ENCODE peak calls at places on chromosomes 1 and 21, in eight cellular contexts. S is fibroblast of pulmonary artery, Z is psoas muscle, K is kidney epithelial cell, I is fibroblast of villous mesenchyme, T is aorta, C is H7, H is foreskin fibroblast. N is an unnamed sample.

GRCh38 chr21:33938381-33938780 is 22.8 kb upstream of the ATP5PO start:
- DNase-seq in S (no peak), Z (no peak), K (no peak), I (peak), T (no peak), C (no peak), H (no peak), N (no peak)

GRCh38 chr1:228083871-228084278 is 1.4 kb downstream of the ARF1 start:
- DNase-seq in S (peak), Z (peak), K (no peak), I (peak), T (peak), C (no peak), H (no peak), N (no peak)

GRCh38 chr1:27719286-27720251 is 6.2 kb upstream of the FAM76A start:
- DNase-seq in S (peak), Z (no peak), K (no peak), I (peak), T (no peak), C (no peak), H (peak), N (peak)

GRCh38 chr1:37930246-37931142 is 16.4 kb downstream of the INPP5B start:
- DNase-seq in S (peak), Z (no peak), K (no peak), I (peak), T (no peak), C (peak), H (no peak), N (peak)

GRCh38 chr1:161439280-161440232 is 65.7 kb upstream of the FCGR2A start:
- DNase-seq in S (no peak), Z (no peak), K (no peak), I (no peak), T (peak), C (peak), H (peak), N (peak)

GRCh38 chr1:212956231-212956630 is 5.9 kb downstream of the VASH2 start:
- DNase-seq in S (no peak), Z (no peak), K (no peak), I (no peak), T (no peak), C (no peak), H (no peak), N (no peak)

GRCh38 chr1:84086189-84086588 is 57.9 kb upstream of the PRKACB start:
- DNase-seq in S (no peak), Z (no peak), K (no peak), I (no peak), T (no peak), C (no peak), H (no peak), N (no peak)

GRCh38 chr1:228206582-228207351 is 1.1 kb upstream of the OBSCN start:
- DNase-seq in S (no peak), Z (peak), K (no peak), I (no peak), T (no peak), C (peak), H (no peak), N (no peak)

GRCh38 chr1:84691139-84691783 is 1.0 kb upstream of the SSX2IP start:
- DNase-seq in S (no peak), Z (no peak), K (no peak), I (no peak), T (no peak), C (no peak), H (no peak), N (no peak)

GRCh38 chr1:67285780-67286488 is 21.7 kb upstream of the IL12RB2 start:
- DNase-seq in S (no peak), Z (no peak), K (peak), I (no peak), T (no peak), C (no peak), H (no peak), N (peak)

DNA sequence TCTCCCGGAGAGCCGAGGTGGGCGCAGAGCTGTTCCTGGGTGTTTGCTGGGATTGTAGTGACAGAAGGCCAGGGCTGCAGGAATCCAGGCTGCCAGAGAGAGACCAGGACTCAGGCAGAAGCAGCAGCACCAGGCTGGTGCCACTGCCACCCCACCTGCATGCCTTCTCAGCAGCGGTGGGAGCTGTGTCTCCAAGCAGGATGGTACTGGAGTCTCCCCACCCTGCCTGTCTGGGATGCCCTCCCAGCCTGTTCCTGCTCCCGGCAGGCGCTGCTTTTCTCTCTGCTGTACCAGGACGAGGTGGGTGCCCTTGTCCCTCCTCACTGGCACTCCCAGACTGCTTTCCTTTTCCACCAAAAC is 4.5 kb upstream of the HES4 start:
- DNase-seq in S (no peak), Z (no peak), K (no peak), I (no peak), T (no peak), C (no peak), H (no peak), N (no peak)
- H3K4me3 ChIP-seq in S (no peak), Z (peak), K (no peak), I (no peak), T (no peak), C (no peak), H (no peak), N (no peak)

GRCh38 chr1:89604414-89604735 is 28.5 kb upstream of the LRRC8C start:
- DNase-seq in S (no peak), Z (no peak), K (no peak), I (no peak), T (no peak), C (no peak), H (no peak), N (peak)

GRCh38 chr1:89607888-89608626 is 24.9 kb upstream of the LRRC8C start:
- DNase-seq in S (peak), Z (no peak), K (no peak), I (peak), T (no peak), C (no peak), H (no peak), N (peak)

GRCh38 chr1:89607156-89607555 is 25.8 kb upstream of the LRRC8C start:
- DNase-seq in S (no peak), Z (no peak), K (no peak), I (no peak), T (no peak), C (no peak), H (no peak), N (no peak)

GRCh38 chr1:89605692-89606091 is 27.2 kb upstream of the LRRC8C start:
- DNase-seq in S (peak), Z (no peak), K (peak), I (peak), T (no peak), C (no peak), H (peak), N (peak)

DNA sequence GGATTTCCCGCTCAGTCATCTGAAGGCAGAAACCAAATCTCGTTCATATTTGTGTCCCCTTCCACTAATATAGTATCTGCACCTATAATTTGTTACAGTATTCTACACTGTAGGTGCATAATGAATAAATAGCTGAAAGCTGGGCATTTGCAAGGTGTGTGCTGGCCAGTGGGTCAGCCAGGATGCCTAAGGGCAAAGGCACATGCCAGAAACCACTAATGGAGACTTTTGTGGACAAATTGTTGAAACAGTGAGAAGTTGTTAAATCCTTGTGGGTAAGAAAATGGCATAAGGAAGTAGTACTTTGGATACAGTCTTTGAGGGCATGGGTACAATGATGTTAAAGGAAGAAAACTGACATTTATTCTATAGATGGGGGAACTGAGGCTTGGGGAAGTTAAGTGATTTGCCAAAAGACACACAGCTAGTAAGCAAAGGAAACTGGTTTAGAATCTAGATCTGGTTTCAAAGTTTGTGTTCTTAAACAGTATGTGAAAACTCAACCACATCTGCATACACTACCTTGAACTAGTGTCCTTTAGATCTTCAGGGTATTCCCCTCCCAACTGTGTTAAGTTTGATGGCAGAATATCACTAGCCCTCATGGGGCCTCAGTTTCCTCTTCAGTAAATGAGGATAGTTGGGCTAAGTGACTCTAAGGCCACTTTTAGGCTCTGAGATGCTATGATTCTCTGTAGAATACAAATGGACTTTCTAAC is 26.5 kb upstream of the LRRC8C start:
- DNase-seq in S (no peak), Z (no peak), K (no peak), I (no peak), T (no peak), C (no peak), H (no peak), N (no peak)
- H3K4me3 ChIP-seq in S (no peak), Z (no peak), K (no peak), I (no peak), T (no peak), C (no peak), H (no peak), N (no peak)

DNA sequence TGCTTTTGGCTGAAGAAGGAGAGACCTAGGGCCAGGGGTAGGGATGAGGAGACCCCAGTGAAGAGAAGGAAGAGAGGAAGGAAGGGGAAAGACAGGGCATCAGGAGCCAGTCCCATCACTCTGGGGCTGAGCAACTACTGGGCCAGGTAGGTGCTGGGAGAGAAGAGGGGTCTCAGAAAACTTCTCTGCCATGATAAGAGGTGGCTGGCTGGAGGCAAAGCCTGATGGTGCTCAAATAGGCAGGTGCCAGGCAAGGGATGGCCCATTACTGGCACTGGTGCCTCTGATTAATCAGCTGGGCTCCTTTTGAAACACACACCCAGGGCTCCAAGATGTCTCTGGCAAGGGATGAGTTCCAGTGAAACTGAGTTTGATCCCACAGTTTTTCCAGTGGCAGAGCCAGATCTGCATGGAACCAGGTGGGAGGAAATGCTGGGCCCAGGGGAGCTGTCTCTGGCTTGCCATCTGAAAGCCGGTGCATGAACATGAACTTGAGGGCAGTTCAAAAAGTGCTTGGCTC is 2.8 kb downstream of the CSF1 start:
- DNase-seq in S (no peak), Z (no peak), K (no peak), I (no peak), T (no peak), C (no peak), H (no peak), N (no peak)
- H3K4me3 ChIP-seq in S (peak), Z (peak), K (no peak), I (peak), T (no peak), C (no peak), H (peak), N (no peak)

DNA sequence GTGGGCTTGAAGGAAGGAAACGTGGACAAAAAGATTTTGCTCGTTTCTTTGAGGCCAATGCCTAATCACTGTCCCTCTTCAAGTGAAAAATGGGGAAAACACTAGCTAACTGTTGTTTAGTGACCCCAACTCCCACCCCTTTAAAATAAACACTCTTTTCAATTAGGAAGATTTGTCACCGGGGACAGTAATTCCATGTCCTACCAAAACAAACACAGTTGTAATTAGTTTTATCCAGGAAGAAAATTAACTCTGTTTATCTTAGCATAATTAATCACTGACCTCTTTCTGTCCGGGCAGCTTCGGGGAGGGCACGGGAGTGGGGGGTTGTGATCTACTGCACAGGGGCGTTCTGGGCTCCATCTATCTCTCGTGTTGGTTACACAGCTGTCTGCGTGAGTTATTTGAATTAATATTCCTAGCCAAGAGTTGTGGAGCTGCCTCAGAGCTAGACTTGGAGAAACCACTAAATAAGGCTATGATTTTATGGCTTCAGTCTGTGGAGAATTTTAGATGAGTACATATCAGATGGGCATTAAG is 101.9 kb upstream of the TRABD2B start:
- DNase-seq in S (no peak), Z (no peak), K (no peak), I (no peak), T (no peak), C (no peak), H (no peak), N (no peak)
- H3K4me3 ChIP-seq in S (no peak), Z (no peak), K (no peak), I (no peak), T (no peak), C (no peak), H (no peak), N (no peak)

GRCh38 chr21:44350773-44351481 is 2.5 kb upstream of the TRPM2 start:
- DNase-seq in S (no peak), Z (no peak), K (no peak), I (no peak), T (no peak), C (peak), H (no peak), N (no peak)

GRCh38 chr21:44353200-44353970 is at the start of gene TRPM2:
- DNase-seq in S (peak), Z (peak), K (no peak), I (peak), T (peak), C (peak), H (peak), N (no peak)

GRCh38 chr21:44352253-44352860 is 1.1 kb upstream of the TRPM2 start:
- DNase-seq in S (no peak), Z (no peak), K (no peak), I (no peak), T (no peak), C (peak), H (no peak), N (no peak)

GRCh38 chr21:44349847-44350772 is 3.3 kb upstream of the TRPM2 start:
- DNase-seq in S (no peak), Z (no peak), K (no peak), I (no peak), T (no peak), C (peak), H (no peak), N (no peak)

GRCh38 chr21:44351535-44352252 is 1.7 kb upstream of the TRPM2 start:
- DNase-seq in S (no peak), Z (no peak), K (no peak), I (no peak), T (no peak), C (peak), H (no peak), N (no peak)
- H3K4me3 ChIP-seq in S (no peak), Z (no peak), K (no peak), I (no peak), T (no peak), C (no peak), H (no peak), N (no peak)

DNA sequence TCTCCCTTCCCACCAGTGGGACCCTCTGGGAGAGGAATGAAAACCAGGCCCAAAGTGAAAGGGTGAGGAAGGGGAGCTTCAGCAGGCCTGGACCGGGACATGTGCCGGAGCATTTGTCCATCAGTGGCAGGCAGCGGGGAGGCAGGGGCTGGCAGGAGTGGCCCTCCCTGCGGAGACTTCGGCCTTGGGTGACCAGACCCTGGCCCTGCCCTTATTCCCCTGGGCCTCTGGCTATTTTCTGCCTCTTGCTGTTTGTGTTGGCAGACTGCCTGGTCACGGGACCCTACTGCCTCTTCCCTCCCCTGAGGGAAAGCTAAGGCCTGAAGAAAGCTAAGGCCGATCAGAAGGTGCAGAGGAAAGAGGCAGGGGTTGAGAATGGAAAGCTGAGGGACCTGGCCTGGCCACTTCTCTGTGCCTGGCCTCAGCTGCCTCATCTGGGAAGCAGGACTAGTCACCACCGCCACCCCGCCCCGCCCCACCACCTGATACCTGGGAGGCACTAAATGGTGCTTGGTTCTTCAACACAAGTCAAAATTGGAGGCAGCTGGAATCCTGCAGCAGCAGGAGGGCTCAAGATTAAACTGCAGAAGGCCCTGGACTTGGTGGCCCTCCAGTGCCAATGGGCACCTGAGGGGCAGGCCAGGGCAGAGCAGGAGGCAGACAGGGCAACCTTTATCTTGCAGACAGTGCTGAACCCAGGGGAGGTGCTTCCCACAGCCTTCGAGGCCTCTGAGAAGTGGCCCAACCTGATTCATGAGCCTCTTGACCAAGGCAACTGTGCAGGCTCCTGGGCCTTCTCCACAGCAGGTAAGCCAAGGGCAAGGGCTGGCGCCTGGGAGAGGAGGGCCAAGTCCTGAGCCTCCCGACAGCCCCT is 7.9 kb downstream of the TINAGL1 start:
- DNase-seq in S (peak), Z (peak), K (no peak), I (peak), T (peak), C (no peak), H (no peak), N (no peak)
- H3K4me3 ChIP-seq in S (no peak), Z (peak), K (no peak), I (no peak), T (no peak), C (no peak), H (no peak), N (no peak)

DNA sequence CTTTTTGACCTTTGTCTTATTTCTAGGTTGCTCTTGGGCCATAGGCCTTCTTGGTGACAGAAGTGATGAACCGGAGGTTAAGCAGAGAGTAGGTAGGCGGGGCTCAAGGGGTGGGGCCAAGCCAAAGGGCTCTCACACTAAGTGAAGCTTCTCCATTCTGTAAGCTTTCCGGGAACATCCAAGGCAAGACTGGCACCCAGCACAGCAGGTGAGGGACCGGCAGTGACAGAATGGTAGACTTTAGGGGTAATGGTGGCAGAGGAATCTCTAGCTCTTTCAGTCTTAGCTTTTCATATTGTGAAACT is at the start of gene TNFAIP8L2:
- DNase-seq in S (no peak), Z (no peak), K (no peak), I (no peak), T (peak), C (no peak), H (no peak), N (peak)
- H3K4me3 ChIP-seq in S (no peak), Z (peak), K (no peak), I (no peak), T (no peak), C (no peak), H (no peak), N (no peak)

DNA sequence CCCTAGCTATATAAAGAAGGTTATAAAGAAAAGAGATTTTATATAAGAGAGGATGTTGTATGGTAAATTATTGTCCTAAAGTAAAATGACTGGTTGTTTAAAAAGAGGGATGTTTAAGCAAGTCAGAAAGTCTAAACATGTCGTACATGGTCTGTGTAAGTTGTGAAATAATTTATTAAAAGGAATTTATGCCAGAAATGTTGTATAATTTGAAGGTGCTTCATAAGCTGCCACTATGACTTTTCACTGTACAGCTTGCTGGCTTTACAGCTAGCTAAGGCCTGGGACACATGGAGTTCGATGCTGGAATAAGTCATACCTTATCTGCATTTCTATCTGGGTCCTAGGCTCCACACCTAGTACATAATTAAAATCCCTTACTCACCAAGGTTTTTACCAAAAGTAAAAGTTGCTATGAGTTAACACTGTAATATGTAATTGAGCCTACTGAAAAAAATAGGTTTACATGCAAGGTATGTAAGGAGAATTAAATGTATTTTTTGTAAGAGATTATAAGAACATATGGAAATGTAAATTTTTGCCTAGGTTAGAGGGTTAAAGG is 59.0 kb upstream of the EDEM3 start:
- DNase-seq in S (no peak), Z (no peak), K (no peak), I (no peak), T (no peak), C (no peak), H (no peak), N (no peak)
- H3K4me3 ChIP-seq in S (no peak), Z (no peak), K (no peak), I (no peak), T (no peak), C (no peak), H (no peak), N (no peak)